ENCODE peak calls at places on chromosomes 11 and 22, in nine cellular contexts. J is astrocyte of the spinal cord, A is left ventricle myocardium inferior, C is GM06990, L is astrocyte of the cerebellum, V is fibroblast of mammary gland, K is choroid plexus epithelial cell, E is heart left ventricle, Q is RWPE1. Z is an unnamed sample.

GRCh38 chr11:21866781-21867180 is 326.1 kb upstream of the ANO5 start:
- DNase-seq in V (no peak), L (no peak), Q (no peak), E (no peak), C (no peak), A (no peak), K (no peak), J (no peak), Z (no peak)

GRCh38 chr22:49571326-49571725 is 256.3 kb downstream of the BRD1 start:
- DNase-seq in C (no peak), E (no peak), V (no peak), A (no peak), K (no peak), L (no peak), J (no peak), Q (no peak), Z (peak; percentile 63)

GRCh38 chr22:38569181-38569971 is 607 bp downstream of the DMC1 start:
- DNase-seq in A (peak; percentile 16), J (no peak), K (no peak), L (no peak), C (no peak), E (peak; percentile 9), V (no peak), Q (peak; percentile 5), Z (no peak)

GRCh38 chr11:63666874-63667273 is 4.3 kb downstream of the ATL3 start:
- DNase-seq in V (peak; percentile 80), C (no peak), E (no peak), Q (no peak), J (no peak), A (no peak), L (no peak), K (peak; percentile 72), Z (no peak)

GRCh38 chr11:35714882-35715612 is 52.5 kb downstream of the TRIM44 start:
- DNase-seq in V (peak; percentile 73), K (peak; percentile 69), A (no peak), C (peak; percentile 48), E (no peak), Q (no peak), J (peak; percentile 65), L (no peak), Z (no peak)

GRCh38 chr11:96393753-96394348 is 4.0 kb downstream of the JRKL start:
- DNase-seq in Q (peak; percentile 20), V (peak; percentile 66), L (peak; percentile 15), J (peak; percentile 61), C (peak; percentile 21), K (peak; percentile 80), A (no peak), E (no peak), Z (no peak)

GRCh38 chr11:95095858-95096587 is 6.4 kb downstream of the ENDOD1 start:
- DNase-seq in C (peak; percentile 77), V (peak; percentile 63), E (no peak), Q (no peak), K (peak; percentile 73), J (peak; percentile 52), L (peak; percentile 46), A (no peak), Z (no peak)

GRCh38 chr11:2450321-2451041 is 5.7 kb downstream of the KCNQ1 start:
- DNase-seq in E (no peak), V (no peak), K (no peak), L (no peak), A (no peak), J (no peak), C (no peak), Q (no peak), Z (no peak)

GRCh38 chr11:61870429-61871039 is 20.8 kb downstream of the FADS3 start:
- DNase-seq in Q (no peak), E (no peak), C (no peak), A (no peak), K (peak; percentile 26), L (no peak), V (peak; percentile 75), J (peak; percentile 40), Z (peak; percentile 78)

GRCh38 chr22:29310065-29310862 is 3.8 kb downstream of the GAS2L1 start:
- DNase-seq in E (no peak), C (no peak), K (no peak), A (no peak), Q (no peak), L (no peak), J (no peak), V (no peak), Z (no peak)

GRCh38 chr11:15199693-15200092 is 85.0 kb downstream of the INSC start:
- DNase-seq in V (peak; percentile 79), C (no peak), A (peak; percentile 58), E (peak; percentile 60), L (no peak), Q (peak; percentile 71), J (peak; percentile 47), K (no peak), Z (no peak)

GRCh38 chr11:57777969-57778317 is 16.3 kb downstream of the CTNND1 start:
- DNase-seq in K (peak; percentile 45), A (no peak), J (peak; percentile 51), L (no peak), Q (no peak), C (no peak), V (no peak), E (peak; percentile 50), Z (no peak)

GRCh38 chr11:91686700-91687099 is 537.9 kb upstream of the FAT3 start:
- DNase-seq in Q (no peak), V (no peak), C (no peak), L (no peak), J (no peak), E (no peak), A (no peak), K (no peak), Z (no peak)

GRCh38 chr11:121300972-121301699 is 8.6 kb downstream of the SC5D start:
- DNase-seq in V (peak; percentile 23), A (no peak), Q (no peak), C (peak; percentile 11), L (no peak), K (no peak), J (no peak), E (no peak), Z (no peak)

GRCh38 chr11:72850832-72851231 is 36.6 kb downstream of the ATG16L2 start:
- DNase-seq in Q (no peak), A (no peak), L (no peak), E (no peak), C (no peak), V (no peak), K (no peak), J (no peak), Z (no peak)

GRCh38 chr11:26078217-26078821 is 253.6 kb upstream of the ANO3 start:
- DNase-seq in C (no peak), E (no peak), A (no peak), K (peak; percentile 21), Q (no peak), J (peak; percentile 5), V (no peak), L (no peak), Z (no peak)

GRCh38 chr22:17057959-17058814 is 26.6 kb upstream of the IL17RA start:
- DNase-seq in C (peak; percentile 34), V (peak; percentile 77), A (no peak), K (peak; percentile 85), J (peak; percentile 52), E (peak; percentile 53), L (peak; percentile 57), Q (peak; percentile 59), Z (peak; percentile 89)
- TF ChIP-seq CTCF in C (peak; percentile 92), V (peak; percentile 97), A (peak; percentile 96), K (peak; percentile 99), J (peak; percentile 99), E (peak; percentile 90), L (peak; percentile 99), Q (peak; percentile 92), Z (peak; percentile 90)

DNA sequence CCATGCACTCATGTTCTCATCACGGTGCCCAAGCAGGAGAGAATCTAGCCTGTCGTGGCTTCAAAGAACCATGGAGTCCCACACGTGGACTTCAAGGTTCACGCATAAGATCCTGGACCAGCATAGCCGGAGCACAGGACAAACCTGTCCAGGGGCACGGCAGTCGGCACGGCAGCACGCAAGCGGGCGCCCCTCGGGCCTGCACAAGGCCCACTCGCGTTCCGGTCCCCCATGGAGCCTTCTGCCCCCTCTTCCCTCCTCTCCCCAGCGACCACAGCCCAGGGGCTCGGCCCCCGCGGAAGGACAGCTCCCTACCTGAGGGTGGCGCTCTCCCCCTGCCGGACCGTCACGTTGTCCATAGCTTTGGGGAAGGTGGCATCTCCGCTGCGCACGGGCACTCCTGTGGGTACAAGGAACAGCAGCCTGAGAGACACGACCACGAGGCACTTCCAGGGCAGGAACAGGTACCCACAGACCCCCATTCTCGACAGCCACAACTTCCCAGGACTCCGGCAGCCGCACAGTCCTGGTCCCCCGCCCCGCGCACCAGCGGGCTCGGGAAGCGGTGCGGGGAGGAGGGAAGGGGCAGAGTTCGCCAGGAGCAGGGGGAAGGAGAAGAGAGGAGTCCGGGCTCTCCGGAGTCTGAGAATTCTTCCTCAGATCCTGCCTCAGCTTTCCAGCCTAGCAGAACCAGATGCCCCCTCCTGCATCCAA is 589.5 kb downstream of the OPCML start:
- DNase-seq in V (no peak), K (no peak), L (no peak), Q (no peak), J (no peak), A (no peak), C (no peak), E (no peak), Z (peak; percentile 66)
- TF ChIP-seq CTCF in V (no peak), K (no peak), L (no peak), Q (no peak), J (no peak), A (no peak), C (no peak), E (no peak), Z (peak; percentile 16)

GRCh38 chr11:128021304-128022006 is 565.9 kb downstream of the ETS1 start:
- DNase-seq in L (no peak), V (no peak), K (peak; percentile 40), Q (no peak), E (no peak), J (no peak), A (no peak), C (no peak), Z (no peak)
- TF ChIP-seq CTCF in L (peak; percentile 40), V (peak; percentile 32), K (peak; percentile 59), Q (no peak), E (no peak), J (peak; percentile 44), A (peak; percentile 33), C (no peak), Z (peak; percentile 56)

GRCh38 chr22:45503816-45504702 is 1.4 kb downstream of the FBLN1 start:
- DNase-seq in V (peak; percentile 69), J (peak; percentile 78), K (peak; percentile 80), L (peak; percentile 53), E (no peak), C (no peak), A (no peak), Q (no peak), Z (no peak)

GRCh38 chr22:45504703-45505341 is 2.1 kb downstream of the FBLN1 start:
- DNase-seq in C (no peak), A (peak; percentile 73), V (no peak), L (no peak), K (peak; percentile 55), Q (no peak), E (peak; percentile 26), J (peak; percentile 59), Z (no peak)

GRCh38 chr22:45503071-45503815 is 560 bp downstream of the FBLN1 start:
- DNase-seq in Q (peak; percentile 20), C (no peak), E (no peak), J (no peak), A (no peak), K (no peak), L (no peak), V (no peak), Z (no peak)

GRCh38 chr22:45499746-45500145 is 2.9 kb upstream of the FBLN1 start:
- DNase-seq in E (peak; percentile 25), J (no peak), L (no peak), V (no peak), K (no peak), A (peak; percentile 76), Q (no peak), C (no peak), Z (no peak)

GRCh38 chr22:45502215-45503070 is at the start of gene FBLN1:
- DNase-seq in A (peak; percentile 65), E (peak; percentile 55), J (no peak), V (no peak), C (no peak), L (no peak), Q (peak; percentile 16), K (no peak), Z (no peak)
- TF ChIP-seq CTCF in A (no peak), E (no peak), J (no peak), V (no peak), C (no peak), L (peak; percentile 6), Q (no peak), K (no peak), Z (peak; percentile 46)

Z was measured in osteocyte.